ENCODE peak calls at places on chromosomes 5 and 9, in seven cellular contexts. One of them, this sample, is unnamed.

GRCh38 chr5:132816554-132816953 is 3.5 kb downstream of the SOWAHA start:
- DNase-seq in stromal cell of bone marrow: no peak
- DNase-seq in mucosa of descending colon: no peak
- DNase-seq in NCI-H460: no peak
- DNase-seq in choroid plexus epithelial cell: peak
- DNase-seq in MCF 10A: no peak
- DNase-seq in activated naive CD8-positive, alpha-beta T cell treated with anti-CD3 and anti-CD28 coated beads for 36 hours: no peak
- DNase-seq in this sample: no peak

GRCh38 chr5:36373527-36374086 is 71.9 kb upstream of the RANBP3L start:
- DNase-seq in stromal cell of bone marrow: peak
- DNase-seq in mucosa of descending colon: peak
- DNase-seq in NCI-H460: peak
- DNase-seq in choroid plexus epithelial cell: peak
- DNase-seq in MCF 10A: peak
- DNase-seq in activated naive CD8-positive, alpha-beta T cell treated with anti-CD3 and anti-CD28 coated beads for 36 hours: no peak
- DNase-seq in this sample: peak

GRCh38 chr9:35903049-35903448 is 3.0 kb upstream of the HRCT1 start:
- DNase-seq in stromal cell of bone marrow: peak
- DNase-seq in mucosa of descending colon: no peak
- DNase-seq in NCI-H460: no peak
- DNase-seq in choroid plexus epithelial cell: peak
- DNase-seq in MCF 10A: peak
- DNase-seq in activated naive CD8-positive, alpha-beta T cell treated with anti-CD3 and anti-CD28 coated beads for 36 hours: no peak
- DNase-seq in this sample: peak

GRCh38 chr9:112755675-112756074 is 5.1 kb downstream of the SNX30 start:
- DNase-seq in stromal cell of bone marrow: no peak
- DNase-seq in mucosa of descending colon: no peak
- DNase-seq in NCI-H460: no peak
- DNase-seq in choroid plexus epithelial cell: no peak
- DNase-seq in MCF 10A: no peak
- DNase-seq in activated naive CD8-positive, alpha-beta T cell treated with anti-CD3 and anti-CD28 coated beads for 36 hours: no peak
- DNase-seq in this sample: no peak

GRCh38 chr5:96808541-96808828 is 740 bp upstream of the ERAP1 start:
- DNase-seq in stromal cell of bone marrow: no peak
- DNase-seq in mucosa of descending colon: no peak
- DNase-seq in NCI-H460: no peak
- DNase-seq in choroid plexus epithelial cell: no peak
- DNase-seq in MCF 10A: no peak
- DNase-seq in activated naive CD8-positive, alpha-beta T cell treated with anti-CD3 and anti-CD28 coated beads for 36 hours: no peak
- DNase-seq in this sample: no peak

GRCh38 chr5:33964132-33964531 is 20.4 kb downstream of the SLC45A2 start:
- DNase-seq in stromal cell of bone marrow: no peak
- DNase-seq in mucosa of descending colon: no peak
- DNase-seq in NCI-H460: no peak
- DNase-seq in choroid plexus epithelial cell: no peak
- DNase-seq in MCF 10A: no peak
- DNase-seq in activated naive CD8-positive, alpha-beta T cell treated with anti-CD3 and anti-CD28 coated beads for 36 hours: no peak
- DNase-seq in this sample: no peak

GRCh38 chr5:67620386-67621039 is 423.9 kb upstream of the CD180 start:
- DNase-seq in stromal cell of bone marrow: no peak
- DNase-seq in mucosa of descending colon: no peak
- DNase-seq in NCI-H460: no peak
- DNase-seq in choroid plexus epithelial cell: no peak
- DNase-seq in MCF 10A: peak
- DNase-seq in activated naive CD8-positive, alpha-beta T cell treated with anti-CD3 and anti-CD28 coated beads for 36 hours: no peak
- DNase-seq in this sample: peak

GRCh38 chr5:137831526-137831925 is 36.1 kb upstream of the MYOT start:
- DNase-seq in stromal cell of bone marrow: no peak
- DNase-seq in mucosa of descending colon: no peak
- DNase-seq in NCI-H460: no peak
- DNase-seq in choroid plexus epithelial cell: peak
- DNase-seq in MCF 10A: no peak
- DNase-seq in activated naive CD8-positive, alpha-beta T cell treated with anti-CD3 and anti-CD28 coated beads for 36 hours: no peak
- DNase-seq in this sample: no peak

GRCh38 chr5:135829681-135830383 is 4.6 kb upstream of the SLC25A48 start:
- DNase-seq in stromal cell of bone marrow: peak
- DNase-seq in mucosa of descending colon: no peak
- DNase-seq in NCI-H460: peak
- DNase-seq in choroid plexus epithelial cell: peak
- DNase-seq in MCF 10A: peak
- DNase-seq in activated naive CD8-positive, alpha-beta T cell treated with anti-CD3 and anti-CD28 coated beads for 36 hours: peak
- DNase-seq in this sample: peak

GRCh38 chr5:43294226-43294625 is 19.0 kb downstream of the HMGCS1 start:
- DNase-seq in stromal cell of bone marrow: peak
- DNase-seq in mucosa of descending colon: no peak
- DNase-seq in NCI-H460: no peak
- DNase-seq in choroid plexus epithelial cell: peak
- DNase-seq in MCF 10A: no peak
- DNase-seq in activated naive CD8-positive, alpha-beta T cell treated with anti-CD3 and anti-CD28 coated beads for 36 hours: no peak
- DNase-seq in this sample: no peak

GRCh38 chr5:9529041-9529480 is 16.8 kb downstream of the SEMA5A start:
- DNase-seq in stromal cell of bone marrow: no peak
- DNase-seq in mucosa of descending colon: no peak
- DNase-seq in NCI-H460: no peak
- DNase-seq in choroid plexus epithelial cell: no peak
- DNase-seq in MCF 10A: no peak
- DNase-seq in activated naive CD8-positive, alpha-beta T cell treated with anti-CD3 and anti-CD28 coated beads for 36 hours: no peak
- DNase-seq in this sample: no peak

GRCh38 chr9:33510264-33511183 is 13.5 kb upstream of the ANKRD18B start:
- DNase-seq in stromal cell of bone marrow: peak
- DNase-seq in mucosa of descending colon: peak
- DNase-seq in NCI-H460: no peak
- DNase-seq in choroid plexus epithelial cell: peak
- DNase-seq in MCF 10A: peak
- DNase-seq in activated naive CD8-positive, alpha-beta T cell treated with anti-CD3 and anti-CD28 coated beads for 36 hours: peak
- DNase-seq in this sample: peak

GRCh38 chr5:68749648-68750047 is 344.2 kb upstream of the SLC30A5 start:
- DNase-seq in stromal cell of bone marrow: no peak
- DNase-seq in mucosa of descending colon: no peak
- DNase-seq in NCI-H460: no peak
- DNase-seq in choroid plexus epithelial cell: no peak
- DNase-seq in MCF 10A: peak
- DNase-seq in activated naive CD8-positive, alpha-beta T cell treated with anti-CD3 and anti-CD28 coated beads for 36 hours: no peak
- DNase-seq in this sample: no peak

GRCh38 chr5:139762624-139763170 is 32.9 kb upstream of the PSD2 start:
- DNase-seq in stromal cell of bone marrow: no peak
- DNase-seq in mucosa of descending colon: no peak
- DNase-seq in NCI-H460: no peak
- DNase-seq in choroid plexus epithelial cell: no peak
- DNase-seq in MCF 10A: no peak
- DNase-seq in activated naive CD8-positive, alpha-beta T cell treated with anti-CD3 and anti-CD28 coated beads for 36 hours: no peak
- DNase-seq in this sample: no peak

GRCh38 chr9:112120471-112120925 is 54.6 kb downstream of the SUSD1 start:
- DNase-seq in stromal cell of bone marrow: no peak
- DNase-seq in mucosa of descending colon: no peak
- DNase-seq in NCI-H460: no peak
- DNase-seq in choroid plexus epithelial cell: peak
- DNase-seq in MCF 10A: no peak
- DNase-seq in activated naive CD8-positive, alpha-beta T cell treated with anti-CD3 and anti-CD28 coated beads for 36 hours: no peak
- DNase-seq in this sample: no peak

GRCh38 chr9:101561740-101562139 is 28.1 kb downstream of the RNF20 start:
- DNase-seq in stromal cell of bone marrow: no peak
- DNase-seq in mucosa of descending colon: no peak
- DNase-seq in NCI-H460: no peak
- DNase-seq in choroid plexus epithelial cell: no peak
- DNase-seq in MCF 10A: no peak
- DNase-seq in activated naive CD8-positive, alpha-beta T cell treated with anti-CD3 and anti-CD28 coated beads for 36 hours: no peak
- DNase-seq in this sample: no peak

This sample was measured in RWPE1.